ENCODE peak calls at places on chromosome 10, in five cellular contexts. One of them, this sample, is unnamed. For H3K36me3, the result is how much of the 10 kb centered on the place peaks cover.

GRCh38 chr10:80453392-80453714 is 757 bp upstream of the TSPAN14 start:
- ATAC-seq in HepG2: no peak
- ATAC-seq in K562: no peak
- ATAC-seq in upper lobe of left lung: no peak
- ATAC-seq in GM12878: no peak
- ATAC-seq in this sample: no peak

GRCh38 chr10:63670291-63670898 is 149.2 kb downstream of the REEP3 start:
- ATAC-seq in GM12878: peak
- ATAC-seq in K562: no peak
- ATAC-seq in HepG2: no peak
- ATAC-seq in upper lobe of left lung: no peak
- ATAC-seq in this sample: peak

GRCh38 chr10:49241365-49241764 is 53.2 kb upstream of the TMEM273 start:
- ATAC-seq in K562: peak
- ATAC-seq in upper lobe of left lung: no peak
- ATAC-seq in GM12878: no peak
- ATAC-seq in HepG2: no peak
- ATAC-seq in this sample: peak

GRCh38 chr10:112834661-112835060 is 115.4 kb upstream of the TCF7L2 start:
- ATAC-seq in K562: no peak
- ATAC-seq in GM12878: no peak
- ATAC-seq in upper lobe of left lung: no peak
- ATAC-seq in HepG2: no peak
- ATAC-seq in this sample: no peak

GRCh38 chr10:29420744-29421143 is 131.9 kb downstream of the LYZL1 start:
- ATAC-seq in GM12878: no peak
- ATAC-seq in K562: no peak
- ATAC-seq in upper lobe of left lung: no peak
- ATAC-seq in HepG2: no peak
- ATAC-seq in this sample: no peak

GRCh38 chr10:43347997-43348396 is 23.4 kb upstream of the FXYD4 start:
- ATAC-seq in HepG2: peak
- ATAC-seq in K562: no peak
- ATAC-seq in upper lobe of left lung: no peak
- ATAC-seq in GM12878: peak
- ATAC-seq in this sample: no peak

GRCh38 chr10:24448351-24449009 is 239.5 kb downstream of the KIAA1217 start:
- ATAC-seq in upper lobe of left lung: no peak
- ATAC-seq in GM12878: no peak
- ATAC-seq in K562: no peak
- ATAC-seq in HepG2: no peak
- ATAC-seq in this sample: no peak

GRCh38 chr10:71799112-71799511 is 25.8 kb upstream of the VSIR start:
- ATAC-seq in upper lobe of left lung: no peak
- ATAC-seq in HepG2: no peak
- ATAC-seq in K562: no peak
- ATAC-seq in GM12878: no peak
- ATAC-seq in this sample: no peak

GRCh38 chr10:3226960-3227724 is 54.6 kb upstream of the PITRM1 start:
- ATAC-seq in HepG2: no peak
- ATAC-seq in K562: no peak
- ATAC-seq in upper lobe of left lung: peak
- ATAC-seq in GM12878: peak
- ATAC-seq in this sample: peak

GRCh38 chr10:92593553-92594046 is 670 bp downstream of the KIF11 start:
- ATAC-seq in upper lobe of left lung: no peak
- ATAC-seq in GM12878: no peak
- ATAC-seq in HepG2: no peak
- ATAC-seq in K562: no peak
- ATAC-seq in this sample: no peak

GRCh38 chr10:102681696-102682095 is 32.5 kb downstream of the ARL3 start:
- ATAC-seq in GM12878: no peak
- ATAC-seq in K562: no peak
- ATAC-seq in HepG2: no peak
- ATAC-seq in upper lobe of left lung: no peak
- ATAC-seq in this sample: no peak

GRCh38 chr10:3764626-3765375 is 20.2 kb downstream of the KLF6 start:
- ATAC-seq in K562: peak
- ATAC-seq in GM12878: no peak
- ATAC-seq in HepG2: peak
- ATAC-seq in upper lobe of left lung: peak
- ATAC-seq in this sample: no peak

GRCh38 chr10:89001024-89001423 is 10.4 kb downstream of the FAS start:
- ATAC-seq in HepG2: no peak
- ATAC-seq in K562: no peak
- ATAC-seq in upper lobe of left lung: peak
- ATAC-seq in GM12878: peak
- ATAC-seq in this sample: no peak

GRCh38 chr10:100810835-100811116 is 65.4 kb downstream of the PAX2 start:
- ATAC-seq in GM12878: no peak
- ATAC-seq in upper lobe of left lung: no peak
- ATAC-seq in K562: no peak
- ATAC-seq in HepG2: no peak
- ATAC-seq in this sample: no peak

GRCh38 chr10:20683345-20683744 is 213.8 kb downstream of the NEBL start:
- ATAC-seq in K562: no peak
- ATAC-seq in HepG2: no peak
- ATAC-seq in upper lobe of left lung: no peak
- ATAC-seq in GM12878: no peak
- ATAC-seq in this sample: no peak

GRCh38 chr10:63430091-63430998 is 35.4 kb downstream of the JMJD1C start:
- ATAC-seq in upper lobe of left lung: peak
- ATAC-seq in GM12878: no peak
- ATAC-seq in HepG2: no peak
- ATAC-seq in K562: no peak
- ATAC-seq in this sample: no peak

GRCh38 chr10:115136616-115137015 is 43.5 kb downstream of the ATRNL1 start:
- ATAC-seq in upper lobe of left lung: no peak
- ATAC-seq in K562: no peak
- ATAC-seq in HepG2: no peak
- ATAC-seq in GM12878: no peak
- ATAC-seq in this sample: no peak

GRCh38 chr10:91689731-91690168 is 56.9 kb upstream of the PPP1R3C start:
- ATAC-seq in HepG2: no peak
- ATAC-seq in K562: peak
- ATAC-seq in GM12878: peak
- ATAC-seq in upper lobe of left lung: peak
- ATAC-seq in this sample: peak

GRCh38 chr10:21173964-21174669 is 277.0 kb upstream of the NEBL start:
- ATAC-seq in K562: peak
- ATAC-seq in GM12878: peak
- ATAC-seq in upper lobe of left lung: peak
- ATAC-seq in HepG2: peak
- ATAC-seq in this sample: peak

GRCh38 chr10:43923328-43923727 is 274.6 kb upstream of the ZNF32 start:
- ATAC-seq in K562: no peak
- ATAC-seq in GM12878: no peak
- ATAC-seq in upper lobe of left lung: no peak
- ATAC-seq in HepG2: no peak
- ATAC-seq in this sample: no peak

GRCh38 chr10:131785121-131785460 is 115.7 kb upstream of the PPP2R2D start:
- ATAC-seq in upper lobe of left lung: no peak
- ATAC-seq in HepG2: no peak
- ATAC-seq in GM12878: no peak
- ATAC-seq in K562: no peak
- ATAC-seq in this sample: no peak

GRCh38 chr10:63554666-63555065 is 33.5 kb downstream of the REEP3 start:
- ATAC-seq in K562: peak
- ATAC-seq in GM12878: peak
- ATAC-seq in HepG2: peak
- ATAC-seq in upper lobe of left lung: no peak
- ATAC-seq in this sample: no peak

GRCh38 chr10:3470191-3470590 is 297.6 kb upstream of the PITRM1 start:
- ATAC-seq in GM12878: no peak
- ATAC-seq in upper lobe of left lung: no peak
- ATAC-seq in HepG2: no peak
- ATAC-seq in K562: no peak
- ATAC-seq in this sample: no peak

GRCh38 chr10:106571216-106571954 is 593.1 kb downstream of the SORCS1 start:
- ATAC-seq in HepG2: no peak
- ATAC-seq in GM12878: peak
- ATAC-seq in upper lobe of left lung: no peak
- ATAC-seq in K562: no peak
- ATAC-seq in this sample: no peak

GRCh38 chr10:8056891-8057331 is 2.4 kb downstream of the GATA3 start:
- ATAC-seq in HepG2: no peak
- ATAC-seq in upper lobe of left lung: no peak
- ATAC-seq in GM12878: peak
- ATAC-seq in K562: no peak
- ATAC-seq in this sample: no peak

GRCh38 chr10:4725917-4726606 is 99.9 kb upstream of the AKR1E2 start:
- ATAC-seq in GM12878: no peak
- ATAC-seq in K562: no peak
- ATAC-seq in upper lobe of left lung: peak
- ATAC-seq in HepG2: no peak
- ATAC-seq in this sample: no peak

GRCh38 chr10:92697663-92698511 is 8.1 kb downstream of the HHEX start:
- ATAC-seq in HepG2: peak
- ATAC-seq in K562: no peak
- ATAC-seq in upper lobe of left lung: no peak
- ATAC-seq in GM12878: peak
- ATAC-seq in this sample: no peak

GRCh38 chr10:97511711-97512445 is 13.2 kb downstream of the UBTD1 start:
- ATAC-seq in HepG2: no peak
- ATAC-seq in GM12878: no peak
- ATAC-seq in K562: no peak
- ATAC-seq in upper lobe of left lung: peak
- ATAC-seq in this sample: peak

GRCh38 chr10:30812018-30812851 is 182.7 kb upstream of the LYZL2 start:
- ATAC-seq in GM12878: no peak
- ATAC-seq in K562: no peak
- ATAC-seq in upper lobe of left lung: peak
- ATAC-seq in HepG2: no peak
- ATAC-seq in this sample: peak

GRCh38 chr10:25818751-25819150 is 115.3 kb upstream of the MYO3A start:
- ATAC-seq in GM12878: no peak
- ATAC-seq in HepG2: no peak
- ATAC-seq in upper lobe of left lung: no peak
- ATAC-seq in K562: no peak
- ATAC-seq in this sample: no peak

GRCh38 chr10:124693396-124693795 is 50.8 kb downstream of the FAM53B start:
- ATAC-seq in GM12878: no peak
- ATAC-seq in HepG2: no peak
- ATAC-seq in K562: peak
- ATAC-seq in upper lobe of left lung: no peak
- ATAC-seq in this sample: no peak

GRCh38 chr10:19505320-19506092 is 310.7 kb upstream of the PLXDC2 start:
- ATAC-seq in GM12878: no peak
- ATAC-seq in K562: no peak
- ATAC-seq in upper lobe of left lung: peak
- ATAC-seq in HepG2: no peak
- ATAC-seq in this sample: no peak

GRCh38 chr10:5488272-5489161 is 10.9 kb downstream of the CALML5 start:
- ATAC-seq in HepG2: peak
- ATAC-seq in GM12878: no peak
- ATAC-seq in K562: no peak
- ATAC-seq in upper lobe of left lung: peak
- ATAC-seq in this sample: no peak

DNA sequence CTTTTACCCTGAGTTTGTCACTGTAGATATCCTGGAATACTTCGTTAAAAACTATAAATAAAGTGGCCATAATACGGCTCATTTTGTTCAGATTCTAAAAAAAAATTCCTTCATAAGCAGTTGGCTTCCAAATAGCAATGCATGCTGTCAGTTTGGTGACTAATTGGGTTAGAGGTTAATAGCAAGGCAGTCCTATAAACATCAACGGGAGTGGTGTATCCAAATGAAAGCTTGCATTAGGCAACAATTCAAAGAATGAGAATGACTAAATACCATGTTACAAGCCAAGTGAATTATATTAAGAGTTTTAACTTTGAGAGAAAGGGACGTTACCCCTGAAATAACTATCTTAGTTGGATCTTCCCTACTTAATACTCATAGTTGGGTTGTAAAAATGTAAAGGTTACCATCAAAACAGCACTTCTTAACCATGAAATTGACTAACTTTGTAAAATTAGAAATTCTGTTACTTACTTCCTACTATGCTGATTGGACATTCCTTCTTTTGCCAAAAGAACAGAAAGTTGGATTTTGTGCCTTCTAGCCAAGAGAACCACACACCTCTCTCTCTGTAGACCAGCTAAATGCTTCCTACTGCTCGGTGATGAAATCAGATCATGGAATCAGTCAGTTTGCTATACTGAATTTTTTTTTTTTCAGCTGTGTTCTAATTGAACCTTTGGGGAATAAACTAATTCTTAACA is 98.0 kb downstream of the KAT6B start:
- ATAC-seq in GM12878: no peak
- ATAC-seq in upper lobe of left lung: peak
- ATAC-seq in HepG2: no peak
- ATAC-seq in K562: no peak
- ATAC-seq in this sample: peak
- TF ChIP-seq EP300 in GM12878: no peak
- TF ChIP-seq EP300 in upper lobe of left lung: no peak
- TF ChIP-seq EP300 in HepG2: no peak
- TF ChIP-seq EP300 in K562: no peak
- TF ChIP-seq EP300 in this sample: no peak

GRCh38 chr10:128102480-128103228 is 23.6 kb downstream of the MKI67 start:
- ATAC-seq in upper lobe of left lung: peak
- ATAC-seq in HepG2: no peak
- ATAC-seq in GM12878: no peak
- ATAC-seq in K562: no peak
- ATAC-seq in this sample: no peak
- H3K36me3 ChIP-seq in upper lobe of left lung: under half
- H3K36me3 ChIP-seq in HepG2: half or more
- H3K36me3 ChIP-seq in GM12878: half or more
- H3K36me3 ChIP-seq in K562: half or more
- H3K36me3 ChIP-seq in this sample: under half

DNA sequence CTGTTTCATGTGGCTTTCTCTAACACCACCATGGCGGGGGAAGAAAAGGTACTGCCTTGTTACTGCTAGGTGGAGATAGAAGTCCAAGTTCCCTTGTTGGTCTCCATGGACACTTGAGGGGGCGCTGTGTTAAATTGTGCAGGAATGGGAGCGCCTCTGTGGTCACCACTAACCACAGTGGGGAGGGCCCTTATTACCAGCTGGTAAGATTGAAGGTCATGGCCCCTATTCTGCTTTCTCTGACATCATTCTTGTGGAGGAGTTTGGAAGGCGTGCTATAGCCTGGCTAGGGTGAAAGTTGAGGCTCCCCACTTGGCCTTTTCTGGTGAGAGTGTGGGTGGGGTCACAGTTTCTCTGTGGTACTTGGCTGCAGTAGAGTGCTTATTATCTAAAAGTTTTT is 14.9 kb upstream of the MXI1 start:
- ATAC-seq in K562: peak
- ATAC-seq in GM12878: peak
- ATAC-seq in upper lobe of left lung: peak
- ATAC-seq in HepG2: peak
- ATAC-seq in this sample: no peak
- TF ChIP-seq CTCF in K562: peak
- TF ChIP-seq CTCF in GM12878: peak
- TF ChIP-seq CTCF in upper lobe of left lung: no peak
- TF ChIP-seq CTCF in HepG2: peak
- TF ChIP-seq CTCF in this sample: no peak

DNA sequence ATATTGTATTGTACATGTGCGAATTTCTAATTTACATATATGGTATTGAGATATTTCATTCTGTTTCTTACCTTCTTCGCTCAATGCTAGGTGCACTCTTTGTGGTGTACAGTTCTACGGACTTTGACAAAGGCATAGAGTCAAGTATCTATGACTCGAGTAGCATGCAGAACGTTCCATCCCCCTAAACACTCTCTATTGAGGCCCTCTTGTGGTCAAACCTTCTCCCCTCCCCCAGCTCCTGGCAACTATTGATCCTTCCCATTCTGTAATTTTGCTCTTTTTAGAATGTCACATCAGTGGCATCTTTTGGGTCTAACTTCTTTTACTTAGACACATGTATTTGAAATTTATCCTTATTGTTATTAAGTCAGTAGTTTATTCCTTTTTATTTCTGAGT is 30.7 kb upstream of the GDF10 start:
- ATAC-seq in K562: peak
- ATAC-seq in GM12878: no peak
- ATAC-seq in HepG2: no peak
- ATAC-seq in upper lobe of left lung: no peak
- ATAC-seq in this sample: no peak
- TF ChIP-seq EP300 in K562: no peak
- TF ChIP-seq EP300 in GM12878: no peak
- TF ChIP-seq EP300 in HepG2: no peak
- TF ChIP-seq EP300 in upper lobe of left lung: no peak
- TF ChIP-seq EP300 in this sample: no peak

This sample was measured in gastroesophageal sphincter.